ENCODE peak calls at places on chromosomes 1 and 21, in four cellular contexts. One of them, this sample, is unnamed.

GRCh38 chr1:178739285-178740045 is 14.4 kb downstream of the RALGPS2 start:
- DNase-seq in tibial artery: no peak
- DNase-seq in psoas muscle: no peak
- DNase-seq in IMR-90: peak
- DNase-seq in this sample: no peak

GRCh38 chr1:4309676-4310320 is 344.6 kb upstream of the AJAP1 start:
- DNase-seq in tibial artery: peak
- DNase-seq in psoas muscle: no peak
- DNase-seq in IMR-90: no peak
- DNase-seq in this sample: no peak

GRCh38 chr1:203932559-203932958 is 71.2 kb downstream of the SNRPE start:
- DNase-seq in tibial artery: no peak
- DNase-seq in psoas muscle: no peak
- DNase-seq in IMR-90: no peak
- DNase-seq in this sample: no peak

GRCh38 chr1:167109125-167109524 is 15.2 kb downstream of the STYXL2 start:
- DNase-seq in tibial artery: no peak
- DNase-seq in psoas muscle: no peak
- DNase-seq in IMR-90: no peak
- DNase-seq in this sample: no peak

GRCh38 chr1:27393641-27394281 is 1.3 kb downstream of the GPR3 start:
- DNase-seq in tibial artery: no peak
- DNase-seq in psoas muscle: no peak
- DNase-seq in IMR-90: no peak
- DNase-seq in this sample: no peak

GRCh38 chr1:49060766-49061165 is 284.1 kb upstream of the BEND5 start:
- DNase-seq in tibial artery: no peak
- DNase-seq in psoas muscle: no peak
- DNase-seq in IMR-90: no peak
- DNase-seq in this sample: no peak

GRCh38 chr1:58727363-58727762 is 27.5 kb upstream of the MYSM1 start:
- DNase-seq in tibial artery: no peak
- DNase-seq in psoas muscle: no peak
- DNase-seq in IMR-90: peak
- DNase-seq in this sample: peak

GRCh38 chr1:147622731-147623130 is 47.6 kb downstream of the ACP6 start:
- DNase-seq in tibial artery: no peak
- DNase-seq in psoas muscle: no peak
- DNase-seq in IMR-90: peak
- DNase-seq in this sample: no peak

GRCh38 chr1:20428841-20429240 is 57.2 kb downstream of the CAMK2N1 start:
- DNase-seq in tibial artery: no peak
- DNase-seq in psoas muscle: no peak
- DNase-seq in IMR-90: no peak
- DNase-seq in this sample: no peak

GRCh38 chr1:6466023-6466422 is at the start of gene TNFRSF25:
- DNase-seq in tibial artery: no peak
- DNase-seq in psoas muscle: no peak
- DNase-seq in IMR-90: no peak
- DNase-seq in this sample: no peak

GRCh38 chr1:53395671-53396215 is 63.5 kb upstream of the DMRTB1 start:
- DNase-seq in tibial artery: peak
- DNase-seq in psoas muscle: no peak
- DNase-seq in IMR-90: no peak
- DNase-seq in this sample: no peak

GRCh38 chr1:46533179-46533864 is 18.1 kb downstream of the KNCN start:
- DNase-seq in tibial artery: peak
- DNase-seq in psoas muscle: peak
- DNase-seq in IMR-90: peak
- DNase-seq in this sample: no peak
- TF ChIP-seq CTCF in tibial artery: no peak
- TF ChIP-seq CTCF in psoas muscle: no peak
- TF ChIP-seq CTCF in IMR-90: no peak
- TF ChIP-seq CTCF in this sample: no peak

GRCh38 chr1:175735144-175735543 is 8.3 kb downstream of the TNR start:
- DNase-seq in tibial artery: no peak
- DNase-seq in psoas muscle: no peak
- DNase-seq in IMR-90: no peak
- DNase-seq in this sample: no peak

GRCh38 chr1:175731581-175731980 is 11.8 kb downstream of the TNR start:
- DNase-seq in tibial artery: no peak
- DNase-seq in psoas muscle: no peak
- DNase-seq in IMR-90: no peak
- DNase-seq in this sample: no peak

GRCh38 chr1:175733762-175734161 is 9.6 kb downstream of the TNR start:
- DNase-seq in tibial artery: no peak
- DNase-seq in psoas muscle: no peak
- DNase-seq in IMR-90: no peak
- DNase-seq in this sample: no peak

GRCh38 chr1:175734642-175735041 is 8.8 kb downstream of the TNR start:
- DNase-seq in tibial artery: no peak
- DNase-seq in psoas muscle: no peak
- DNase-seq in IMR-90: no peak
- DNase-seq in this sample: no peak
- H3K27ac ChIP-seq in tibial artery: no peak
- H3K27ac ChIP-seq in psoas muscle: no peak
- H3K27ac ChIP-seq in IMR-90: no peak
- H3K27ac ChIP-seq in this sample: no peak

GRCh38 chr1:185317034-185317885 is at the start of gene IVNS1ABP:
- DNase-seq in tibial artery: peak
- DNase-seq in psoas muscle: peak
- DNase-seq in IMR-90: peak
- DNase-seq in this sample: peak

GRCh38 chr1:185316163-185317033 is 645 bp downstream of the IVNS1ABP start:
- DNase-seq in tibial artery: peak
- DNase-seq in psoas muscle: peak
- DNase-seq in IMR-90: peak
- DNase-seq in this sample: peak

GRCh38 chr1:185318431-185319151 is 1.5 kb upstream of the IVNS1ABP start:
- DNase-seq in tibial artery: no peak
- DNase-seq in psoas muscle: no peak
- DNase-seq in IMR-90: no peak
- DNase-seq in this sample: no peak

GRCh38 chr1:185319152-185319501 is 2.1 kb upstream of the IVNS1ABP start:
- DNase-seq in tibial artery: no peak
- DNase-seq in psoas muscle: no peak
- DNase-seq in IMR-90: no peak
- DNase-seq in this sample: no peak

GRCh38 chr1:185317886-185318310 is 855 bp upstream of the IVNS1ABP start:
- DNase-seq in tibial artery: peak
- DNase-seq in psoas muscle: peak
- DNase-seq in IMR-90: no peak
- DNase-seq in this sample: peak
- TF ChIP-seq CTCF in tibial artery: no peak
- TF ChIP-seq CTCF in psoas muscle: no peak
- TF ChIP-seq CTCF in IMR-90: no peak
- TF ChIP-seq CTCF in this sample: no peak

DNA sequence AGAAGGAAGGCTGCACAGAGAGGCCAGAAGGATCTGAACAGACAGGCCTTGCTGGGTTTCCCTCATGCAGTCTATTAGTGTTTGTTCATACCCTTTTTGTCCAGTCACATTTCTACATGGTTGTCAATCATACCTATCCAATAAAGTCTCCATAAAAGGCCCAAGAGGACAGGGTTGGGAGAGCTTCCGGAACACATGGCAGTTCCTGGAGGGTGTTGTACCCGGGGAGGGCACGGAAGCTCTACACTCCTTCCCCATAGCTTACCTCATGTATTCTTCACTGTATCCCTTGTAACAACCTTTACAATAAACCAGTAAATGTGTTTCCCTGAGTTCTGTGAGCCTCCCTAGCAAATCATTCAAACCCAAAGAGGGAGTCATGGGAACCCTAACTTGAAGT is 28.0 kb downstream of the MCOLN2 start:
- DNase-seq in tibial artery: no peak
- DNase-seq in psoas muscle: no peak
- DNase-seq in IMR-90: no peak
- DNase-seq in this sample: no peak
- H3K27ac ChIP-seq in tibial artery: no peak
- H3K27ac ChIP-seq in psoas muscle: no peak
- H3K27ac ChIP-seq in IMR-90: no peak
- H3K27ac ChIP-seq in this sample: no peak

GRCh38 chr1:226688852-226689251 is 50.2 kb downstream of the ITPKB start:
- DNase-seq in tibial artery: no peak
- DNase-seq in psoas muscle: no peak
- DNase-seq in IMR-90: no peak
- DNase-seq in this sample: no peak

GRCh38 chr1:226686440-226687436 is 52.3 kb downstream of the ITPKB start:
- DNase-seq in tibial artery: no peak
- DNase-seq in psoas muscle: no peak
- DNase-seq in IMR-90: no peak
- DNase-seq in this sample: no peak

GRCh38 chr1:226685196-226685820 is 53.8 kb downstream of the ITPKB start:
- DNase-seq in tibial artery: no peak
- DNase-seq in psoas muscle: no peak
- DNase-seq in IMR-90: no peak
- DNase-seq in this sample: no peak

GRCh38 chr1:226688056-226688748 is 50.9 kb downstream of the ITPKB start:
- DNase-seq in tibial artery: no peak
- DNase-seq in psoas muscle: no peak
- DNase-seq in IMR-90: no peak
- DNase-seq in this sample: no peak

GRCh38 chr1:226687476-226687875 is 51.6 kb downstream of the ITPKB start:
- DNase-seq in tibial artery: no peak
- DNase-seq in psoas muscle: no peak
- DNase-seq in IMR-90: no peak
- DNase-seq in this sample: no peak
- TF ChIP-seq CTCF in tibial artery: no peak
- TF ChIP-seq CTCF in psoas muscle: peak
- TF ChIP-seq CTCF in IMR-90: no peak
- TF ChIP-seq CTCF in this sample: no peak

DNA sequence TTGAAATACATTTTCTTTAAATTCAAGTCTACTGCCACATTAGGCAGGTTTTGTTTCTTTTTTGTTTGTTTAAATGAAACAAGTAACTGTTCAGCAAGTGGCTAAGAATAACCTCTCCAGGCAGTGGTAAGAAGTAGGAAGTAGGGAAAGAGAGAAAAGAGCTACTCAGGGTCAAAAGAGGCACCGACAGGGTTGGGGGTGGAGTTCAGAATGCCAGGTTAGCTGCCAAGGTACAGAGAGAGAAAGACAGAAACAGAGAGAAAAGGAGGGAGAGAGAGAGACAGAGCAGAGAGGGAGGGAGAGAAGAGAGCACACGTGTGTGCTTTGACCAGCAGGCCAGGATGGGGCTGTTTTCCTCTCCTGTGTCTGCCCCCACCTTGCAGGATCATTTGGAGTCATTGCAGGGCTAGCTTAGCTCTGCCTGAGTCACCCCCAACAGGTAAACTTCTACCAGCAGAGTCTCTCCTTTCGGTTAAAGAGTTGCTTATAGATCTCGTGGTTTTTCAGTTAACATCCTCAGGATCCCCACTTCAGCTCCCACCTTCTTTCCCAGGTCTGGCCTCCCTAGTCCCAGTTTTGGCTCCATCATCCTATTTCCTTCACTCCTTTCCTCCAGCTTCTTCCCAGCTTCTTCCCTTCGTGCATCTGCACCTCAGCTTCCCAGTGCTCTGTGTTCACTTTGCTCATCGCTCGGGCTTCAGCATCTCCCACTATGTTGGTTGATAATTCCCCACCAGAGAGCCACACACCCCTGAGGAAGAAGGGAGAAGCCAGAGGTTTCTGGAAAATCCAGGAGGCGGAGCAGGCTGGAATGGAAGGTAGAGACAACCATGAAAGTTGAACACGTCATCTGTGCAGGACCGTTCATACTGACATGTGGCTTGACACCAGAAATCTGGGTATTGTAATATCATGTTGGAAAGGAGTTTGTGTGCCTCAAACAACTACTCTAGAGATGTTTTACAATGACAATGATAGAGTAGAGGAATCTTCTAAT is 21.8 kb upstream of the RAB4A start:
- DNase-seq in tibial artery: no peak
- DNase-seq in psoas muscle: no peak
- DNase-seq in IMR-90: no peak
- DNase-seq in this sample: no peak
- H3K27ac ChIP-seq in tibial artery: no peak
- H3K27ac ChIP-seq in psoas muscle: no peak
- H3K27ac ChIP-seq in IMR-90: no peak
- H3K27ac ChIP-seq in this sample: no peak

GRCh38 chr1:168789501-168789900 is 60.5 kb upstream of the DPT start:
- DNase-seq in tibial artery: no peak
- DNase-seq in psoas muscle: no peak
- DNase-seq in IMR-90: no peak
- DNase-seq in this sample: no peak
- TF ChIP-seq CTCF in tibial artery: no peak
- TF ChIP-seq CTCF in psoas muscle: no peak
- TF ChIP-seq CTCF in IMR-90: no peak
- TF ChIP-seq CTCF in this sample: no peak

GRCh38 chr21:17185685-17186084 is 327.2 kb upstream of the CXADR start:
- DNase-seq in tibial artery: no peak
- DNase-seq in psoas muscle: no peak
- DNase-seq in IMR-90: no peak
- DNase-seq in this sample: no peak

GRCh38 chr21:17196619-17197018 is 316.2 kb upstream of the CXADR start:
- DNase-seq in tibial artery: no peak
- DNase-seq in psoas muscle: no peak
- DNase-seq in IMR-90: no peak
- DNase-seq in this sample: no peak

GRCh38 chr21:17189963-17190362 is 322.9 kb upstream of the CXADR start:
- DNase-seq in tibial artery: no peak
- DNase-seq in psoas muscle: no peak
- DNase-seq in IMR-90: no peak
- DNase-seq in this sample: no peak

GRCh38 chr21:17195965-17196364 is 316.9 kb upstream of the CXADR start:
- DNase-seq in tibial artery: no peak
- DNase-seq in psoas muscle: no peak
- DNase-seq in IMR-90: no peak
- DNase-seq in this sample: no peak

DNA sequence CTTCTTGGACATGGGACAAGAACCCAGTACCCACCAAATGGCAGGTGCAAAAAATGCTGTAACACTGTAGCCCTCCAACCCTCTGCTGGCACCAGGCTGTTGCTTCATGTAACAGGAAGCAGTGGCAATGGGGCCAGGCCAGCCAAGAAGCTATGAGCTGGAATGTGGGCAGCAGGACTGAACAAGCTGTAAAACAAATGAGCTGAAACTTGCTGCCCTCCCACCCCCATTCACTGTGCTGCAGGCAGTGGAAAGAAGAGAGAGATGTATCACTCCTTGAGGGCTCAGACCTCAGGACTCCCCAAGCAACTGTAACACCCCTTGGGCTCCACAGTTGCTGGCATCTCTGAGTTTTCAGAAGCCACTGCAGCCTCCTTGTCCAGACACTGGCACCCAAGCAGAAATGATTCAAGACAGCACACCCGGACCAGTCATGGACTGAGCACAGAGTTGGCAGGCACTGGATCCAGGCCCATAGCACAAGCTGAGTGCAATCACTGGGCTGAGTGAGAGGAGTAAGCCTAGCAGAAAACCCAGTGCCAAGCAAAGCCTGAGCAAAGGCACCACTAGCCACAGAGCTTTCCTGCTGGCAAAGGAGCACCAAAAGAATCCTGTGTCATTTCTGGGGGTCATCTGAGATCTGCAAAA is 321.4 kb upstream of the CXADR start:
- DNase-seq in tibial artery: no peak
- DNase-seq in psoas muscle: no peak
- DNase-seq in IMR-90: no peak
- DNase-seq in this sample: no peak
- H3K27ac ChIP-seq in tibial artery: no peak
- H3K27ac ChIP-seq in psoas muscle: no peak
- H3K27ac ChIP-seq in IMR-90: no peak
- H3K27ac ChIP-seq in this sample: no peak

This sample was measured in RWPE1.